ENCODE peak calls at places on chromosomes 7 and 10, in six cellular contexts. O, T, Q, G, W and M are unnamed samples.

GRCh38 chr10:77248104-77248503 is 389.5 kb downstream of the KCNMA1 start:
- DNase-seq in O (no peak), T (no peak), Q (no peak), G (no peak), W (no peak), M (no peak)

GRCh38 chr10:6445671-6446278 is 134.3 kb downstream of the PRKCQ start:
- DNase-seq in O (peak; percentile 25), T (peak; percentile 50), Q (peak; percentile 11), G (no peak), W (peak; percentile 58), M (peak; percentile 17)

GRCh38 chr7:12281026-12281425 is 69.9 kb downstream of the TMEM106B start:
- DNase-seq in O (no peak), T (peak; percentile 64), Q (no peak), G (no peak), W (no peak), M (no peak)

GRCh38 chr7:18890134-18890533 is 227.3 kb downstream of the TWIST1 start:
- DNase-seq in O (peak; percentile 74), T (peak; percentile 90), Q (no peak), G (no peak), W (peak; percentile 85), M (peak; percentile 88)

GRCh38 chr7:88354999-88355398 is 48.3 kb upstream of the STEAP4 start:
- DNase-seq in O (no peak), T (no peak), Q (no peak), G (no peak), W (no peak), M (no peak)

GRCh38 chr7:137001041-137001440 is 132.6 kb downstream of the CHRM2 start:
- DNase-seq in O (no peak), T (peak; percentile 36), Q (no peak), G (no peak), W (no peak), M (peak; percentile 36)

GRCh38 chr10:557792-558328 is 131.6 kb downstream of the DIP2C start:
- DNase-seq in O (no peak), T (no peak), Q (no peak), G (no peak), W (peak; percentile 30), M (peak; percentile 25)

GRCh38 chr10:124436191-124436638 is 13.6 kb downstream of the NKX1-2 start:
- DNase-seq in O (no peak), T (no peak), Q (no peak), G (no peak), W (no peak), M (peak; percentile 41)

GRCh38 chr10:3045471-3046209 is 21.7 kb upstream of the PFKP start:
- DNase-seq in O (peak; percentile 73), T (peak; percentile 83), Q (no peak), G (no peak), W (peak; percentile 88), M (peak; percentile 91)

GRCh38 chr10:34816067-34817002 is 1.2 kb upstream of the PARD3 start:
- DNase-seq in O (peak; percentile 37), T (peak; percentile 56), Q (no peak), G (no peak), W (peak; percentile 60), M (peak; percentile 39)

GRCh38 chr10:6050801-6051445 is 11.2 kb downstream of the IL2RA start:
- DNase-seq in O (peak; percentile 36), T (peak; percentile 43), Q (no peak), G (peak; percentile 71), W (peak; percentile 72), M (peak; percentile 53)

GRCh38 chr10:102764340-102765257 is 20.9 kb downstream of the WBP1L start:
- DNase-seq in O (no peak), T (peak; percentile 65), Q (no peak), G (no peak), W (no peak), M (peak; percentile 47)

GRCh38 chr7:149713061-149713730 is 60.2 kb downstream of the ZNF467 start:
- DNase-seq in O (no peak), T (no peak), Q (no peak), G (no peak), W (no peak), M (no peak)

GRCh38 chr10:7481382-7481765 is 70.5 kb upstream of the SFMBT2 start:
- DNase-seq in O (no peak), T (no peak), Q (no peak), G (peak; percentile 2), W (no peak), M (no peak)

GRCh38 chr10:69464801-69465401 is 13.6 kb downstream of the TSPAN15 start:
- DNase-seq in O (no peak), T (no peak), Q (no peak), G (peak; percentile 66), W (no peak), M (no peak)

GRCh38 chr10:49609283-49610014 is 661 bp upstream of the SLC18A3 start:
- DNase-seq in O (no peak), T (no peak), Q (no peak), G (no peak), W (no peak), M (no peak)

GRCh38 chr10:43647576-43647975 is 1.1 kb downstream of the ZNF32 start:
- DNase-seq in O (peak; percentile 14), T (no peak), Q (no peak), G (no peak), W (peak; percentile 7), M (no peak)

GRCh38 chr10:49550563-49550962 is 11.6 kb upstream of the ERCC6 start:
- DNase-seq in O (peak; percentile 55), T (peak; percentile 82), Q (no peak), G (no peak), W (peak; percentile 77), M (peak; percentile 91)

GRCh38 chr7:3436746-3437145 is 135.7 kb downstream of the SDK1 start:
- DNase-seq in O (no peak), T (peak; percentile 81), Q (no peak), G (no peak), W (no peak), M (no peak)

GRCh38 chr10:128373831-128374230 is 247.6 kb upstream of the MKI67 start:
- DNase-seq in O (no peak), T (no peak), Q (no peak), G (no peak), W (no peak), M (no peak)

GRCh38 chr10:10256860-10257259 is 760.8 kb upstream of the CELF2 start:
- DNase-seq in O (no peak), T (no peak), Q (no peak), G (no peak), W (no peak), M (no peak)

GRCh38 chr10:103543617-103544525 is 50.4 kb downstream of the NEURL1 start:
- DNase-seq in O (no peak), T (no peak), Q (no peak), G (no peak), W (no peak), M (no peak)

GRCh38 chr10:133243593-133243992 is 5.9 kb downstream of the VENTX start:
- DNase-seq in O (no peak), T (no peak), Q (no peak), G (no peak), W (no peak), M (no peak)